ENCODE peak calls at places on chromosome 9, in eight cellular contexts. B, H, W, A, L, O, F and C are unnamed samples. For H3K4me1, the result is how much of the 10 kb centered on the place peaks cover.

GRCh38 chr9:36748322-36748899 is 175.7 kb downstream of the MELK start:
- DNase-seq in B (no peak), H (no peak), W (no peak), A (peak), L (peak), O (no peak), F (no peak), C (no peak)

GRCh38 chr9:92960561-92961290 is 13.4 kb downstream of the FGD3 start:
- DNase-seq in B (no peak), H (no peak), W (no peak), A (no peak), L (no peak), O (no peak), F (no peak), C (peak)

GRCh38 chr9:129283705-129284606 is 105.9 kb upstream of the IER5L start:
- DNase-seq in B (no peak), H (no peak), W (peak), A (peak), L (no peak), O (no peak), F (peak), C (no peak)

GRCh38 chr9:79480639-79481038 is 91.1 kb upstream of the TLE4 start:
- DNase-seq in B (no peak), H (no peak), W (no peak), A (no peak), L (no peak), O (no peak), F (no peak), C (no peak)

GRCh38 chr9:77543131-77543822 is 104.8 kb downstream of the GNA14 start:
- DNase-seq in B (no peak), H (no peak), W (no peak), A (no peak), L (no peak), O (no peak), F (no peak), C (no peak)

GRCh38 chr9:120917989-120918630 is 8.5 kb downstream of the TRAF1 start:
- DNase-seq in B (no peak), H (no peak), W (no peak), A (no peak), L (no peak), O (no peak), F (no peak), C (no peak)

GRCh38 chr9:110049699-110050450 is 158.1 kb downstream of the C9orf152 start:
- DNase-seq in B (peak), H (no peak), W (no peak), A (peak), L (peak), O (peak), F (no peak), C (peak)

GRCh38 chr9:98994226-98995058 is 50.7 kb downstream of the COL15A1 start:
- DNase-seq in B (no peak), H (no peak), W (no peak), A (peak), L (no peak), O (no peak), F (no peak), C (no peak)

GRCh38 chr9:134987376-134987775 is 69.7 kb upstream of the FCN1 start:
- DNase-seq in B (no peak), H (no peak), W (peak), A (no peak), L (no peak), O (no peak), F (no peak), C (no peak)

GRCh38 chr9:68500457-68501158 is 40.1 kb downstream of the TMEM252 start:
- DNase-seq in B (no peak), H (no peak), W (no peak), A (no peak), L (no peak), O (peak), F (no peak), C (no peak)

GRCh38 chr9:90433398-90433890 is 209.2 kb downstream of the DIRAS2 start:
- DNase-seq in B (peak), H (no peak), W (no peak), A (no peak), L (no peak), O (no peak), F (no peak), C (no peak)

GRCh38 chr9:77751341-77752091 is 103.4 kb upstream of the GNA14 start:
- DNase-seq in B (no peak), H (peak), W (no peak), A (no peak), L (no peak), O (peak), F (no peak), C (no peak)

GRCh38 chr9:34659592-34660253 is 2.7 kb downstream of the CCL27 start:
- DNase-seq in B (peak), H (no peak), W (no peak), A (no peak), L (no peak), O (no peak), F (no peak), C (no peak)

GRCh38 chr9:77449177-77450092 is 198.7 kb downstream of the GNA14 start:
- DNase-seq in B (no peak), H (no peak), W (no peak), A (no peak), L (peak), O (no peak), F (no peak), C (no peak)

GRCh38 chr9:124342946-124343485 is 72.2 kb downstream of the PSMB7 start:
- DNase-seq in B (no peak), H (peak), W (no peak), A (peak), L (peak), O (peak), F (peak), C (no peak)

GRCh38 chr9:134209731-134210311 is 45.5 kb upstream of the RNU6ATAC start:
- DNase-seq in B (no peak), H (no peak), W (peak), A (no peak), L (no peak), O (peak), F (no peak), C (no peak)

GRCh38 chr9:115104908-115105307 is 13.0 kb downstream of the TNC start:
- DNase-seq in B (no peak), H (no peak), W (no peak), A (no peak), L (no peak), O (no peak), F (no peak), C (no peak)

GRCh38 chr9:134099123-134099761 is 31.4 kb upstream of the BRD3 start:
- DNase-seq in B (peak), H (peak), W (peak), A (no peak), L (no peak), O (no peak), F (peak), C (peak)

GRCh38 chr9:72154468-72155281 is 5.4 kb downstream of the GDA start:
- DNase-seq in B (no peak), H (no peak), W (peak), A (no peak), L (no peak), O (no peak), F (no peak), C (no peak)

GRCh38 chr9:91949293-91949945 is 609 bp downstream of the ROR2 start:
- DNase-seq in B (no peak), H (peak), W (no peak), A (peak), L (no peak), O (no peak), F (no peak), C (no peak)

GRCh38 chr9:124812401-124813016 is 35.6 kb downstream of the OLFML2A start:
- DNase-seq in B (no peak), H (no peak), W (no peak), A (no peak), L (peak), O (peak), F (no peak), C (peak)

GRCh38 chr9:36902063-36902735 is 131.9 kb downstream of the PAX5 start:
- DNase-seq in B (no peak), H (no peak), W (no peak), A (no peak), L (no peak), O (no peak), F (no peak), C (no peak)

GRCh38 chr9:71795097-71795807 is 26.9 kb upstream of the CEMIP2 start:
- DNase-seq in B (no peak), H (no peak), W (no peak), A (no peak), L (no peak), O (no peak), F (no peak), C (no peak)

GRCh38 chr9:101235105-101235866 is 149.5 kb downstream of the BAAT start:
- DNase-seq in B (no peak), H (no peak), W (no peak), A (no peak), L (no peak), O (no peak), F (no peak), C (no peak)

DNA sequence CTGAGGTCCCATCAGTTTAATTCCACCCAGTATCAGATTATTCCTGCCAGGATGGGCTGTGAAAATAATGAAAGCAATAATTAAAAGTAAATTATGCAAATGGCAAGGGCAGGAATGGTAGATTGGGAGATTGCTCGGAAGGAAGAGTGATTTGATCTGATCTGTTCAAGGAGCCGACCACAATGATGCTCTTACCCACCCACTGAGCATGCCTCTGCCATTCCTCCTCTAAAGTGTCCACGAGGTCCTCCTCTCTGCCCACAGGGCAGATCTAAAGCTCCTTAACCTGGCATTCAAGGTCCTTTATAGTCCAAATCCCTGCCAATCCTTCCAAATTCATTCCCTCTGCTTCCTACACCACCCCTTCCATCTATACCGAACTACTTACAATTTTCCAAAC is 147.8 kb downstream of the TTLL11 start:
- DNase-seq in B (no peak), H (no peak), W (no peak), A (no peak), L (no peak), O (no peak), F (no peak), C (no peak)
- H3K27ac ChIP-seq in B (no peak), H (no peak), W (no peak), A (no peak), L (no peak), O (no peak), F (no peak), C (peak)

GRCh38 chr9:128007566-128008138 is 26.9 kb upstream of the EEIG1 start:
- DNase-seq in B (peak), H (peak), W (peak), A (peak), L (peak), O (peak), F (peak), C (peak)
- H3K4me1 ChIP-seq in B (under half), H (under half), W (under half), A (under half), L (under half), O (under half), F (under half), C (under half)

DNA sequence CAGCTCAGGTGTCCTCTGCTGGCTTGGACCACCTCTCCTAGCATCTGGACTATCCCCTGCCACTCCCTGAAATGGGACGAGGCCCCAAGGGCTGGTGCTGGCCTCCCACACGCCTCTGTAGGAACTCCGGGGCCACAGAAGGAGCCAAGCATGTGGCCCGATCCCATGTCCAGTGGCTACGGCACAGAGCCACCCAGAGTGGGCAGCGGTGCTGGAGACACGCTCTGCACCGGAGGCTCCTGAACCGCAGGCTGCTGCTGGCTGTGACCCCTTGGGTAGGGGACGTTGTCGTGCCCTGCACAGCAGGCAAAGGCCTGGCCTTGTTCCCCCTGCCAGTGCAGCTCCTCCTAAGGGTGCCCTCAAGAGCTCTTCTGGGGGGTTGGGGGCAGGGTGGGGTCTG is 6.4 kb upstream of the CARD9 start:
- DNase-seq in B (no peak), H (no peak), W (no peak), A (no peak), L (no peak), O (no peak), F (no peak), C (no peak)
- TF ChIP-seq POLR2A in B (no peak), H (no peak), W (no peak), A (no peak), L (no peak), O (no peak), F (no peak), C (no peak)

DNA sequence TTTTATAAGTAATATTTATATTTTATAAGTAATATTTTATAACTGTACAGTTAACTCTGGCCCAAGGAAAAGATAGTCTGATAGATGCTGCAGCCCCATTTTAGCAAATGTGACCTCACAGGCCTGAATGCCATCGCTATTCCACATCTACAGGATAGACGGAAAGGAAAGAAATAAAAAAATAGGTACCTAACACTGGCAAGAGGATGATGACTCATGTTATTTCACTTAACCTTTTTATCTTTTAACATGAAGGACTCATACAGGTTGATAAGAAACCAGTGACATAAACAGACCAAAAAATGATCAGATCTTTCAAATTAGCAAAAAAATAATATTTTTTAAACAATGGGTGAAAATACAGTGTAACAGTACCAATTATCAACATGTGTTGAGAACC is 2.7 kb downstream of the CD274 start:
- DNase-seq in B (no peak), H (no peak), W (no peak), A (no peak), L (no peak), O (no peak), F (no peak), C (no peak)
- H3K27ac ChIP-seq in B (no peak), H (no peak), W (no peak), A (no peak), L (peak), O (no peak), F (no peak), C (no peak)

GRCh38 chr9:130935660-130936271 is 3.3 kb downstream of the FIBCD1 start:
- DNase-seq in B (no peak), H (no peak), W (no peak), A (no peak), L (peak), O (no peak), F (no peak), C (no peak)

GRCh38 chr9:130934702-130935659 is 4.1 kb downstream of the FIBCD1 start:
- DNase-seq in B (no peak), H (no peak), W (no peak), A (peak), L (peak), O (no peak), F (no peak), C (no peak)

GRCh38 chr9:130933114-130934046 is 5.7 kb downstream of the FIBCD1 start:
- DNase-seq in B (no peak), H (no peak), W (no peak), A (no peak), L (peak), O (no peak), F (no peak), C (no peak)

GRCh38 chr9:130932220-130933069 is 6.6 kb downstream of the FIBCD1 start:
- DNase-seq in B (no peak), H (no peak), W (no peak), A (no peak), L (peak), O (no peak), F (no peak), C (no peak)

DNA sequence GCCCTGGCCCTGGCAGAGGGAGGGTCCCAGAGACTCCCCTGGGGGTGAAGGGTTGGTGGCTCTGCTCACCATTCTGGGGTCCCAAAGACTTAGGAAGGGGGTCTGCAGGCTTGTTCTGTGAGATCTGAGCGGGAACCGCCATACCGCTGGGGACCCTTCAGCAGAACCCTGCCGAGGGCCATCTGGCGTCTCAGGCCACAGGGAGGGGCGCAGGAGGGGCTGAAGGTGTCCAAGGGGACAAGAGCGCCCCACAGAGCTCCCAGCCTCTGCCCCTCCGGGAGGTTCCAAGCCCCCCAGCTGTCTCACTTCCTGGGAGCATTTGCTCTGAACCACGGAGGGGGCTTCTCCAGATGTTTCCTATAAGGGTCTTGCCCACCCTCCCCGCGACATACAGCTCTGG is 4.8 kb downstream of the FIBCD1 start:
- DNase-seq in B (no peak), H (no peak), W (no peak), A (no peak), L (no peak), O (no peak), F (no peak), C (no peak)
- H3K4me1 ChIP-seq in B (under half), H (under half), W (under half), A (half or more), L (under half), O (under half), F (under half), C (under half)

GRCh38 chr9:105694320-105694847 is at the start of gene TMEM38B:
- DNase-seq in B (peak), H (peak), W (peak), A (peak), L (peak), O (peak), F (peak), C (peak)
- TF ChIP-seq POLR2A in B (peak), H (peak), W (peak), A (no peak), L (no peak), O (peak), F (peak), C (peak)

GRCh38 chr9:86080112-86080579 is 19.2 kb downstream of the GOLM1 start:
- DNase-seq in B (no peak), H (no peak), W (no peak), A (no peak), L (no peak), O (peak), F (no peak), C (no peak)

GRCh38 chr9:86075132-86075807 is 24.1 kb downstream of the GOLM1 start:
- DNase-seq in B (no peak), H (no peak), W (no peak), A (no peak), L (no peak), O (no peak), F (no peak), C (no peak)

GRCh38 chr9:86079421-86080111 is 19.8 kb downstream of the GOLM1 start:
- DNase-seq in B (no peak), H (no peak), W (no peak), A (no peak), L (no peak), O (peak), F (no peak), C (no peak)

GRCh38 chr9:86078731-86079130 is 20.6 kb downstream of the GOLM1 start:
- DNase-seq in B (no peak), H (no peak), W (no peak), A (no peak), L (no peak), O (no peak), F (no peak), C (no peak)

GRCh38 chr9:86077286-86077685 is 22.1 kb downstream of the GOLM1 start:
- DNase-seq in B (no peak), H (no peak), W (no peak), A (no peak), L (no peak), O (peak), F (no peak), C (no peak)
- H3K27ac ChIP-seq in B (no peak), H (no peak), W (no peak), A (no peak), L (no peak), O (no peak), F (no peak), C (no peak)

GRCh38 chr9:16726718-16727451 is 143.6 kb downstream of the BNC2 start:
- DNase-seq in B (peak), H (peak), W (peak), A (peak), L (peak), O (peak), F (peak), C (peak)
- H3K4me1 ChIP-seq in B (under half), H (under half), W (under half), A (under half), L (under half), O (under half), F (under half), C (under half)

GRCh38 chr9:105678781-105679180 is 15.6 kb upstream of the TMEM38B start:
- DNase-seq in B (no peak), H (no peak), W (no peak), A (no peak), L (no peak), O (no peak), F (no peak), C (no peak)
- TF ChIP-seq POLR2A in B (no peak), H (no peak), W (no peak), A (no peak), L (no peak), O (no peak), F (no peak), C (no peak)